ENCODE peak calls at places on chromosomes 2 and 18, in four cellular contexts. I is A549, X is K562, R is WTC11. V is an unnamed sample.

GRCh38 chr2:16005819-16006536 is 65.6 kb downstream of the MYCN start:
- DNase-seq in I (peak), X (no peak), R (no peak), V (peak)

GRCh38 chr2:158047156-158047611 is 54.5 kb upstream of the UPP2 start:
- DNase-seq in R (no peak), X (peak), I (no peak), V (no peak)

GRCh38 chr2:227805578-227805977 is 8.1 kb upstream of the CCL20 start:
- DNase-seq in R (no peak), X (no peak), I (no peak), V (no peak)

GRCh38 chr18:40902436-40902835 is 1052.6 kb upstream of the PIK3C3 start:
- DNase-seq in X (no peak), R (no peak), I (no peak), V (no peak)

GRCh38 chr2:82950148-82950547 is 1508.9 kb downstream of the SUCLG1 start:
- DNase-seq in X (no peak), R (no peak), I (no peak), V (no peak)

GRCh38 chr2:101704046-101704466 is 6.5 kb downstream of the MAP4K4 start:
- DNase-seq in R (no peak), I (peak), X (no peak), V (no peak)

GRCh38 chr2:63587814-63588384 is 378 bp downstream of the WDPCP start:
- DNase-seq in I (no peak), X (no peak), R (no peak), V (no peak)

GRCh38 chr2:128809256-128809636 is 490.6 kb upstream of the HS6ST1 start:
- DNase-seq in R (no peak), I (no peak), X (no peak), V (no peak)

GRCh38 chr2:231278868-231279267 is 80.4 kb downstream of the ARMC9 start:
- DNase-seq in X (no peak), I (no peak), R (no peak), V (no peak)

GRCh38 chr2:203733683-203734082 is 27.2 kb downstream of the CD28 start:
- DNase-seq in X (no peak), I (no peak), R (no peak), V (no peak)

GRCh38 chr2:75640621-75641121 is 5.9 kb upstream of the MRPL19 start:
- DNase-seq in R (peak), I (peak), X (peak), V (peak)
- TF ChIP-seq HMGXB4 in R (no peak), I (no peak), X (no peak), V (peak)

DNA sequence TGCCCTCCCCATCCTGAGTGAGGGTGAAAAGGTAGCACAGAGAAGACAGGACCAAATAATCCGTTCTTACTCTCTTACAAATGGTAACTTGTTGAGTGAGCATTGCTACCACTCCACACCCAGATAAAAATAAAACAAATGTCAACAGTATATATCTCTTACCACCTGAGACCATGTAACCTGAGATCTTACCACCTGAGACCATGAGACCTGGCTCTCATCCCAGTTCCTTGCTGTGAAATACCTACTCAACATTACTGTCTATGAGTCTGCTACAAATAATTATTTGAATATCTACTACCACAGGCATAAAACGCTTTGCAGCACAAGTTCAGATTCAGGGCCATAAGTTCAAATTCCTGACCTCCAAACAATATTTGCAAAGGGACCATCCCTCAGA is 234.7 kb downstream of the C1D start:
- DNase-seq in R (no peak), X (no peak), I (no peak), V (no peak)
- TF ChIP-seq NR3C1 in R (no peak), X (no peak), I (no peak), V (no peak)

GRCh38 chr18:50638623-50639398 is 78.9 kb downstream of the MAPK4 start:
- DNase-seq in X (no peak), R (peak), I (no peak), V (no peak)

GRCh38 chr18:50633992-50634391 is 74.1 kb downstream of the MAPK4 start:
- DNase-seq in I (no peak), R (no peak), X (no peak), V (no peak)

GRCh38 chr18:50637961-50638622 is 78.2 kb downstream of the MAPK4 start:
- DNase-seq in R (no peak), X (no peak), I (no peak), V (no peak)

GRCh38 chr18:50632895-50633515 is 73.1 kb downstream of the MAPK4 start:
- DNase-seq in X (no peak), I (no peak), R (no peak), V (no peak)

DNA sequence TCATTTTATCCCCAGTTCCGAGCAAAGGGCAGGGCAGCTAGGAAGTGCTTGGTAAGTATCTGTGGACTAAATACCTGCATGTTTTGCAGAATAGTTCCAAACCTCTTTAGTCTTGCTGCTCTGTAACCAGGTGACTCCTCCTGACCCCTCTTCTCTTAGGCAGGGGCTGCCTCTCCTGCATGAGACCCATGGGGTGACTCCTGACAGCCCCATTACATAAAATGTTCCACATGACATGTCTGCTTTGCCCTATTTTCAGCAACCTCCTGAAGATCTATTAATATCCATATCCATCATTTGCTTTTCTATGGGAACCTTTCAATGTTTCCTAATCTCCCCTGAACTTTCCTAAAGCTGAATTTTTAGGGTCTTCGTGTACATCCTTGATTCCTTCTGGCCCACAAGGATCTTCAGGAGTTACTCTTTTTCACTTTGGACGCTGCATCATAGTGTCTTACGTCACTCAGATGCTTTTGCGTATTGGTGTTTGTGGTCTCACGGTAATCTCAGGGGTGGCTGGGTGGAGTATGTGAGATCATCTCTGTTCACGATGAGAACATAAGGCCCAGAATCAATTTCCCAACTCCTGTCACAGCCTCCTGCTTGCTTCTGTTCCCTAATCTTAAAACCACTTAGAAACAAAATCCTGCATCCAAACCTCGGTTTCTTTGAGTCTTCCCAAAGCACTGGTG is 76.6 kb downstream of the MAPK4 start:
- DNase-seq in I (no peak), X (no peak), R (no peak), V (no peak)
- TF ChIP-seq HMGXB4 in I (no peak), X (no peak), R (no peak), V (no peak)

GRCh38 chr18:24027156-24027555 is 12.6 kb downstream of the TTC39C start:
- DNase-seq in R (no peak), I (no peak), X (no peak), V (no peak)
- TF ChIP-seq NR3C1 in R (no peak), I (no peak), X (no peak), V (no peak)

DNA sequence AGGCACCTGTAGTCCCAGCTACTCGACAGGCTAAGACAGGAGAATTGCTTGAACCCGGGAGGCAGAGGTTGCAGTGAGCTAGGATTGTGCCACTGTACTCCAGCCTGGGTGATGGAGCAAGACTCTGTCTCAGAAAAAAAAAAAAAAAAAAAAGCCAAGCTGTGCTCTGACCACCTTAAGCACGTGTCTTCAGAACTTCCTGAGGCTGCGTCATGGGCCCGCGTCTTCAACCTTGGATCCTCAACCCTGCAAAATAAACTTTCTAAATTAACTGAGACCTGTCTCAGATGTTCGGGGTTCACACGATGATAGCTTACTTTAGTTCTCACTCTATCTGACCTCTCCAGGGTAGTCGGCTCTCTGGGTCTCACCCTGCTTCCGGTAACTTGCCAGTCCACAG is 65.8 kb upstream of the CABLES1 start:
- DNase-seq in X (no peak), I (no peak), R (no peak), V (no peak)
- TF ChIP-seq HMGXB4 in X (no peak), I (no peak), R (no peak), V (no peak)

GRCh38 chr2:110099471-110100225 is 16.0 kb downstream of the MALL start:
- DNase-seq in I (no peak), R (no peak), X (no peak), V (no peak)

GRCh38 chr2:110101911-110102774 is 13.5 kb downstream of the MALL start:
- DNase-seq in X (no peak), I (peak), R (no peak), V (no peak)

GRCh38 chr2:110099036-110099420 is 16.6 kb downstream of the MALL start:
- DNase-seq in I (peak), X (no peak), R (no peak), V (no peak)

GRCh38 chr2:110103060-110103961 is 12.3 kb downstream of the MALL start:
- DNase-seq in R (no peak), I (no peak), X (no peak), V (no peak)

DNA sequence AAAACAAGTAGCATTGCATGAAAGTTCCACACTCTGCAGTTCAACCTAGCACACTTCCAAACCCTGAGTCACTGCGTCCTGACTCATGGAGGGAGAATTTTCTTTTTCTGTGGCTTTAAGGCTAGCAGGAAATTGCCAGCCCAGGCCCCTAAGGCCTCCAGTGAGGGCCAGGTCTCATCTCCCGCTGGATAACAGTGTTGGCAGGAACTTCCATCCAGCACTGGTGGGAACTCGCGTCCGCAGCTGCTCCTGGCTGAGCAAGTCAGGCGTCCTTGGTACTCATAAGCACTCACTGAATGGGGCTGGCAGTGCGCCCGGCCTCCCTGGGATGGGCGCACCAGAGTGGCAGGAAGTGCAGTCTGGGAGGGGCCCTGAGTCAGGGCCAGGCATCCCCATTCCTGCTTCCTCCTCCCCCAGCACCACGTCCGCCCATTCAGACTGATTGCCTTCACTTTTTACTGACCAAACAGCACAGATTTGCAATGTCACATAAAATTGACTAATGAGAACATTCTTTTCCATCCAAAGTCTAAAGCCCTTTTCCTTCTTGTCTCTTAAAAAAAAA is 14.3 kb downstream of the MALL start:
- DNase-seq in R (no peak), I (peak), X (peak), V (peak)
- TF ChIP-seq NR3C1 in R (no peak), I (no peak), X (no peak), V (no peak)

DNA sequence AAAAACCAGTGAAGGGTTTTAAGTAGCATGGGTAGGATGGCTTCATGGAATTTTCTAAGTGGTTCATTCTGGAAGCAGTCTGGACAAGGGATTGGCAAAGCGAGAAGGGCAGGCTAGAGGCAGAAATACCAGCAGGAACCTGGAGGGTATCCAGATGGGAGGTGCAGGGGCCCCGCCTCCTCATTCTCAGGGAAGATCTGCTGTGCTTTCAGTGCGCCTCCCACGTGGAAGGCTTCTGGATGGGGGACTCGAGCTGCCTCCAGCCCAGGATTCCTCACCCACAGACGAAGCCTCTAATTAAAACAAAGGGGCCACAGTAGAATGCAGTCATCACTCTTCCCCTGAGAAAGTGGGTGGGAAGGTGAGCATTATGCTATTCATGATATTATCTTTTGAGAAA is 79.8 kb downstream of the VSNL1 start:
- DNase-seq in I (no peak), R (peak), X (no peak), V (no peak)
- TF ChIP-seq HMGXB4 in I (no peak), R (no peak), X (no peak), V (no peak)

DNA sequence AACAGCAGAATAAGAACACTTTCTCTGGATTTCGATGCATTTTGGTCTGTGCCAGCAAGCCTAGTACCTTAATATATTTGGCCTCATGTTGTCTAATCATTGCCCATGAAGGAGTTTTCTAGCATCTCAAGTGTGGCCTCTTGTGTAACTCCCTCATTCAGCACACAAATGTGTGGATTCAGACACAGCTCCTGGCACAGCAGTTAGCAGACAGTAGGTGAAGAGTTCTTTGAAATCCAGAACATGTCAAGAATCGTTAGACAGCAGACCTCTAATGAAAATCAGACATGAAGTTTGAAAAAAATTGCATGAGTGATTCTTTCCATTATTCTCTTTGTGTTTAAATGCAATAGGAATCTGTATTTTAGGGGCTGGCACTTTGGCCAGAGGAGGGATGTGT is 177.0 kb downstream of the FMNL2 start:
- DNase-seq in R (no peak), X (no peak), I (no peak), V (no peak)
- TF ChIP-seq NR3C1 in R (no peak), X (no peak), I (no peak), V (no peak)

GRCh38 chr18:42268186-42268725 is 313.2 kb downstream of the PIK3C3 start:
- DNase-seq in I (no peak), X (no peak), R (no peak), V (no peak)
- TF ChIP-seq HMGXB4 in I (no peak), X (no peak), R (no peak), V (no peak)

GRCh38 chr2:179543361-179543901 is 278.8 kb upstream of the SESTD1 start:
- DNase-seq in R (no peak), X (no peak), I (no peak), V (peak)
- TF ChIP-seq NR3C1 in R (no peak), X (no peak), I (no peak), V (no peak)